ENCODE peak calls at places on chromosomes 2 and 18, in four cellular contexts. B, F, I and V are unnamed samples.

GRCh38 chr2:70477473-70477872 is 76.2 kb downstream of the TGFA start:
- DNase-seq in I (no peak), B (peak), F (peak), V (no peak)

GRCh38 chr2:143623270-143623669 is 494.1 kb downstream of the ARHGAP15 start:
- DNase-seq in F (no peak), B (no peak), I (no peak), V (no peak)

GRCh38 chr2:144630459-144631215 is 110.7 kb upstream of the ZEB2 start:
- DNase-seq in I (no peak), B (no peak), F (no peak), V (no peak)

GRCh38 chr2:36902385-36903120 is 63.8 kb downstream of the STRN start:
- DNase-seq in I (no peak), F (no peak), B (no peak), V (no peak)

GRCh38 chr2:219722276-219722883 is 95.0 kb downstream of the SLC4A3 start:
- DNase-seq in F (peak), B (no peak), I (no peak), V (no peak)

GRCh38 chr2:14634885-14635871 is 2.7 kb downstream of the LRATD1 start:
- DNase-seq in F (no peak), B (peak), I (peak), V (peak)

GRCh38 chr18:24488824-24489493 is 28.5 kb downstream of the HRH4 start:
- DNase-seq in F (peak), B (no peak), I (peak), V (peak)

GRCh38 chr18:31992836-31993575 is 25.6 kb upstream of the RNF125 start:
- DNase-seq in B (no peak), I (no peak), F (no peak), V (no peak)

GRCh38 chr2:120599656-120600055 is 136.0 kb upstream of the GLI2 start:
- DNase-seq in B (no peak), F (no peak), I (no peak), V (no peak)

GRCh38 chr18:58581265-58581664 is 47.6 kb downstream of the ALPK2 start:
- DNase-seq in B (peak), F (no peak), I (no peak), V (no peak)

GRCh38 chr18:3129053-3129864 is 90.5 kb downstream of the MYOM1 start:
- DNase-seq in B (peak), F (peak), I (peak), V (peak)

GRCh38 chr2:40358783-40359182 is 93.1 kb downstream of the SLC8A1 start:
- DNase-seq in I (no peak), B (no peak), F (no peak), V (no peak)

GRCh38 chr2:66574701-66575624 is 140.0 kb downstream of the MEIS1 start:
- DNase-seq in F (peak), B (peak), I (peak), V (peak)

GRCh38 chr2:45046786-45047185 is 37.5 kb upstream of the SIX2 start:
- DNase-seq in F (no peak), I (no peak), B (no peak), V (no peak)

GRCh38 chr18:46341989-46342525 is 237.9 kb downstream of the HAUS1 start:
- DNase-seq in F (no peak), I (no peak), B (no peak), V (no peak)

GRCh38 chr2:105926960-105927678 is 182.4 kb downstream of the NCK2 start:
- DNase-seq in F (peak), I (no peak), B (no peak), V (no peak)

GRCh38 chr18:49258938-49259337 is 201.5 kb downstream of the DYM start:
- DNase-seq in I (no peak), B (no peak), F (no peak), V (no peak)

GRCh38 chr2:77977486-77978063 is 455.4 kb upstream of the LRRTM4 start:
- DNase-seq in I (no peak), B (no peak), F (no peak), V (no peak)

GRCh38 chr2:60735496-60736250 is 20.4 kb upstream of the PAPOLG start:
- DNase-seq in I (peak), F (no peak), B (peak), V (peak)

GRCh38 chr18:43950062-43950461 is 672.8 kb upstream of the SYT4 start:
- DNase-seq in I (no peak), F (no peak), B (no peak), V (no peak)

GRCh38 chr2:34115076-34115475 is 516.0 kb upstream of the FAM98A start:
- DNase-seq in F (no peak), I (no peak), B (no peak), V (no peak)

GRCh38 chr18:65498605-65499004 is 252.2 kb upstream of the CDH7 start:
- DNase-seq in B (no peak), I (no peak), F (no peak), V (no peak)

GRCh38 chr18:63255435-63255834 is 64.1 kb downstream of the BCL2 start:
- DNase-seq in I (no peak), B (no peak), F (no peak), V (no peak)

GRCh38 chr2:15933184-15933845 is 7.0 kb upstream of the MYCN start:
- DNase-seq in I (no peak), B (no peak), F (no peak), V (no peak)
- TF ChIP-seq FOXJ3 in I (no peak), B (no peak), F (no peak), V (no peak)

DNA sequence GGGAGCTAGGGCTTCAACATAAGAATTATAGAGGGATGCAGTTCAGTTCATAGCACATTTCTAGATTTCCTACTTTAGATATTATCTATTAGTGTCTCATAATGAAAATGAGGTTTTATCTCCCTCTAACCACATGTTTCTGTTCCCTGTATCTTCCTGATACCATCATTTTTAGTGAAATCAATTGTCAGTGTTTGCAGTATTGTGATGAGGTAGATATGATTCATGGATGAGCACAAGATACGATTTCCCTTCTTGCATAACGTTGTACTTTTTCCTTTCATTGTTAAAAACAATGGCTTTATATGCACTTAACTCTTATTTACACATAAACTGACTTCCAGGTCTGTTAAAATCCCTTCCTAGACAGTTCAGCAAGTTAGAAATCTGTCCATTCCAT is 211.4 kb downstream of the ZBTB7C start:
- DNase-seq in I (no peak), F (no peak), B (no peak), V (no peak)
- TF ChIP-seq FOXJ3 in I (no peak), F (no peak), B (no peak), V (no peak)

DNA sequence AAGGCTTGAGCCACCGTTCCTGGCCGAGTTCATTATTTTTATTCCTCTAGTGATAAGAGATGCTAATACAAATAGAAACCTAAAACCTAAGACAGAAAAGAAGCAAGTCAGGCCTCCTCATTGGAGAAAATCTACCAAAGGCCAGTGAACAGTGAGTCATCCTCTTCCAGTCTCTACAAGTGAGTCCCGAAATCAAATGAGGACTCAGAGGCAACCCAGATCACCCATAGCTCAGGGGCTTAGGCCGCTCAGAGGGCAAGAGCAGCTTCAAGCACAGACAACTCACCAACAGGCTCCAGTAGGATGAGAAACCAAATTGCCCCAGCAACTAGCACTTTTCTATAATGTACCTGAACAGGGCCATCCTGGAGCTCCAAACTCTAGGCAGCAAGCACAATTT is 42.7 kb upstream of the ACMSD start:
- DNase-seq in F (no peak), I (no peak), B (no peak), V (no peak)
- TF ChIP-seq FOXJ3 in F (no peak), I (no peak), B (no peak), V (no peak)

GRCh38 chr2:107242811-107243210 is 356.8 kb upstream of the ST6GAL2 start:
- DNase-seq in F (no peak), I (no peak), B (no peak), V (no peak)
- TF ChIP-seq FOXJ3 in F (no peak), I (no peak), B (no peak), V (no peak)

GRCh38 chr2:168160897-168161296 is 86.5 kb downstream of the STK39 start:
- DNase-seq in F (peak), B (no peak), I (peak), V (no peak)
- TF ChIP-seq FOXJ3 in F (no peak), B (no peak), I (no peak), V (no peak)

GRCh38 chr18:13376298-13376840 is 157.8 kb downstream of the LDLRAD4 start:
- DNase-seq in I (no peak), F (no peak), B (no peak), V (no peak)

GRCh38 chr18:13375302-13376255 is 157.0 kb downstream of the LDLRAD4 start:
- DNase-seq in F (no peak), I (no peak), B (no peak), V (no peak)

GRCh38 chr18:13374096-13374467 is 155.5 kb downstream of the LDLRAD4 start:
- DNase-seq in F (no peak), B (no peak), I (no peak), V (no peak)

GRCh38 chr18:13372405-13372995 is 153.9 kb downstream of the LDLRAD4 start:
- DNase-seq in F (no peak), B (no peak), I (no peak), V (no peak)

GRCh38 chr18:13374468-13375301 is 156.1 kb downstream of the LDLRAD4 start:
- DNase-seq in B (no peak), I (no peak), F (no peak), V (peak)
- TF ChIP-seq FOXJ3 in B (no peak), I (no peak), F (no peak), V (no peak)

GRCh38 chr2:150142561-150142960 is 344.9 kb downstream of the RND3 start:
- DNase-seq in I (no peak), B (no peak), F (no peak), V (no peak)

GRCh38 chr2:150140777-150141176 is 346.7 kb downstream of the RND3 start:
- DNase-seq in F (no peak), I (no peak), B (no peak), V (no peak)

GRCh38 chr2:150143087-150143536 is 344.4 kb downstream of the RND3 start:
- DNase-seq in I (no peak), F (no peak), B (no peak), V (no peak)

GRCh38 chr2:150138587-150138986 is 348.9 kb downstream of the RND3 start:
- DNase-seq in B (no peak), I (no peak), F (no peak), V (no peak)

GRCh38 chr2:150141241-150142001 is 346.0 kb downstream of the RND3 start:
- DNase-seq in I (no peak), B (no peak), F (no peak), V (no peak)
- TF ChIP-seq FOXJ3 in I (no peak), B (no peak), F (no peak), V (no peak)

GRCh38 chr2:9264301-9264700 is 57.7 kb downstream of the ASAP2 start:
- DNase-seq in I (no peak), B (no peak), F (no peak), V (no peak)

GRCh38 chr2:9263388-9263787 is 56.8 kb downstream of the ASAP2 start:
- DNase-seq in B (no peak), I (no peak), F (no peak), V (peak)

GRCh38 chr2:9260411-9261037 is 53.9 kb downstream of the ASAP2 start:
- DNase-seq in F (no peak), I (no peak), B (no peak), V (no peak)

GRCh38 chr2:9261231-9261883 is 54.7 kb downstream of the ASAP2 start:
- DNase-seq in I (no peak), F (no peak), B (no peak), V (no peak)

DNA sequence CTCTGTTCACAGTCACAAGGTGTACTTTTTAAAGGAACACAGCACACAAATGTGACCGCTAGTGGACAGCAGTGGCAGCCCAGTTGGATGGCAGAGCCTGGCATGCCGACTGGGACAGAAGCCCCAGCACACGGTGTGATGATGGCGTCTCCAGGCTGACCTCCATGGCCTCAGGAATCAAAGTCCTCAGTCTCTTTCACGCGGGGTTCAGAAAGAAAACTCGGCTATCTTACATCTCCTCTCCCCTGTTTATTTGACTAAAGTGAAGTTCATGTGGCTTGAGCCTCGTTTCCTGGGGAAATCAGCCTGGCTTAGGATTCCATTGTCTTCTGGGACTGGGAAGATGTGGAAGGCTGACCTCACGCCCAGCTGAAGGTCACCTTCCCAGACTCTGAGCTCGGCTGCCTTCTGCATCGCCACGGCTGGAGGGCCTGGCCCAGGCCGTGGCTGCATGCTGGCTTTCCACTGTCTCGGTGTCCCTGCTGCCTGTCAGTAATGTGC is 56.1 kb downstream of the ASAP2 start:
- DNase-seq in I (no peak), F (no peak), B (no peak), V (peak)
- TF ChIP-seq FOXJ3 in I (no peak), F (no peak), B (no peak), V (no peak)

GRCh38 chr2:46198931-46199330 is 98.3 kb upstream of the EPAS1 start:
- DNase-seq in B (no peak), I (no peak), F (no peak), V (no peak)

GRCh38 chr2:46198164-46198883 is 98.9 kb upstream of the EPAS1 start:
- DNase-seq in B (no peak), I (no peak), F (no peak), V (no peak)

GRCh38 chr2:46195819-46196218 is 101.4 kb upstream of the EPAS1 start:
- DNase-seq in I (no peak), B (no peak), F (no peak), V (no peak)

GRCh38 chr2:46197672-46198071 is 99.5 kb upstream of the EPAS1 start:
- DNase-seq in F (no peak), I (no peak), B (no peak), V (peak)

DNA sequence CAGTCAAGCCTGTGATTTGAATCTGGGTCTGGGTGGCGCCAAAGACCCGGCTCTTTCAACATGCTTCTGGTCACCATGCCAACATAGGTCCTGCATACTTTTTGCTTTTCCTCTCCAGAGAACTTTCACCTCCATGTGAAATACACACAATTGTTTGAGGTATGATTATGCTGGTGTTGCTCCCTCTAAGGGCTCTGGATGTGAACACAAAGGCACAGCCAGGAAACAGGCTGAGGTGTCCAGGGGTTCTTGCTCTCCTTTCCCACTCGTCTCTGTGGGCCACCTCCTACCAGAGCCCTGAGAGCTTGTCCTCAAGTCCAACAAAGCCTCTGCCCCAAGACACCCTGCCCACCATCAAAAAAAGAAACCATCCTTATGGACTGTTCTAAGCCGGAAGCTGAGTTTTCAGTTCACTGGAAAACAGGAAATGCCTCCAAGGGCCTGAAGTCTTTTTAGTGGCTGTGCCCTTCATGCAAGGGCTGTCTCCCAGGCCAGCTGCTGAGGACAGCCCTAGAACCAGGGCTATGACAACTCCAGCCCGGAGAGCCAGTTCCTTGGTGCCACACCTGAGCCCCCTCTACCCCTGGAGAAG is 100.2 kb upstream of the EPAS1 start:
- DNase-seq in B (no peak), I (no peak), F (no peak), V (peak)
- TF ChIP-seq FOXJ3 in B (no peak), I (no peak), F (no peak), V (no peak)